ENCODE peak calls at places on chromosomes 1 and 21, in seven cellular contexts. G is activated gamma-delta T cell treated with Interleukin-2 at 50 U/mL for 16 hours; Z is progenitor cell of endocrine pancreas; A is effector CD4-positive, alpha-beta T cell; Q is D341Med; S is HCT116; Y is amygdala. E is an unnamed sample.

GRCh38 chr1:224253721-224254120 is 70.7 kb downstream of the DEGS1 start:
- DNase-seq in G (no peak), Z (no peak), A (no peak), Q (no peak), S (no peak), Y (no peak), E (no peak)

GRCh38 chr1:5997316-5997715 is 5.1 kb upstream of the NPHP4 start:
- DNase-seq in G (no peak), Z (no peak), A (no peak), Q (no peak), S (no peak), Y (no peak), E (no peak)

GRCh38 chr1:99527078-99527477 is 118.8 kb upstream of the PALMD start:
- DNase-seq in G (no peak), Z (no peak), A (no peak), Q (peak; percentile 34), S (no peak), Y (no peak), E (no peak)

GRCh38 chr21:27206368-27206982 is 239.6 kb upstream of the ADAMTS5 start:
- DNase-seq in G (no peak), Z (no peak), A (no peak), Q (no peak), S (no peak), Y (no peak), E (no peak)

GRCh38 chr1:3401585-3402257 is 52.7 kb upstream of the ARHGEF16 start:
- DNase-seq in G (no peak), Z (no peak), A (no peak), Q (no peak), S (no peak), Y (no peak), E (no peak)

GRCh38 chr1:6899141-6899540 is 113.9 kb downstream of the CAMTA1 start:
- DNase-seq in G (no peak), Z (no peak), A (no peak), Q (no peak), S (no peak), Y (no peak), E (no peak)

GRCh38 chr1:84370831-84371394 is 27.4 kb upstream of the DNASE2B start:
- DNase-seq in G (no peak), Z (no peak), A (no peak), Q (no peak), S (no peak), Y (no peak), E (no peak)

GRCh38 chr1:226033599-226034390 is 28.7 kb upstream of the H3-3A start:
- DNase-seq in G (no peak), Z (no peak), A (no peak), Q (no peak), S (no peak), Y (no peak), E (no peak)

GRCh38 chr1:206725053-206725963 is 40.6 kb downstream of the MAPKAPK2 start:
- DNase-seq in G (peak; percentile 64), Z (no peak), A (peak; percentile 48), Q (peak; percentile 59), S (peak; percentile 15), Y (no peak), E (peak; percentile 49)

GRCh38 chr21:36699026-36699545 is at the start of gene SIM2:
- DNase-seq in G (no peak), Z (no peak), A (no peak), Q (peak; percentile 72), S (peak; percentile 46), Y (no peak), E (no peak)

GRCh38 chr21:35658242-35658641 is 402.1 kb downstream of the SETD4 start:
- DNase-seq in G (no peak), Z (no peak), A (no peak), Q (no peak), S (no peak), Y (no peak), E (no peak)

GRCh38 chr1:238916828-238917227 is 469.5 kb upstream of the CHRM3 start:
- DNase-seq in G (no peak), Z (no peak), A (no peak), Q (no peak), S (no peak), Y (no peak), E (no peak)

GRCh38 chr1:15923241-15923640 is 52.7 kb downstream of the ZBTB17 start:
- DNase-seq in G (no peak), Z (no peak), A (no peak), Q (no peak), S (no peak), Y (no peak), E (no peak)

E was measured in CD8-positive, alpha-beta memory T cell.